ENCODE peak calls at places on chromosomes 5 and 9, in four cellular contexts. K, T, O and A are unnamed samples.

GRCh38 chr5:141843156-141843927 is 34.9 kb downstream of the PCDH1 start:
- DNase-seq in K (no peak), T (no peak), O (no peak), A (peak; percentile 57)

GRCh38 chr5:108084105-108084504 is 297.8 kb downstream of the FBXL17 start:
- DNase-seq in K (no peak), T (no peak), O (no peak), A (no peak)

GRCh38 chr5:66122379-66123034 is 21.6 kb upstream of the SREK1 start:
- DNase-seq in K (no peak), T (no peak), O (no peak), A (peak; percentile 65)

GRCh38 chr9:68547417-68547816 is 6.7 kb upstream of the TMEM252 start:
- DNase-seq in K (no peak), T (no peak), O (no peak), A (no peak)

GRCh38 chr5:170885281-170885680 is 23.5 kb downstream of the RANBP17 start:
- DNase-seq in K (no peak), T (no peak), O (no peak), A (no peak)

GRCh38 chr5:145976431-145977155 is 40.2 kb downstream of the SH3RF2 start:
- DNase-seq in K (peak; percentile 69), T (no peak), O (no peak), A (peak; percentile 39)

GRCh38 chr5:151270599-151270998 is 17.6 kb downstream of the GM2A start:
- DNase-seq in K (no peak), T (no peak), O (peak; percentile 68), A (no peak)

GRCh38 chr5:154197801-154198461 is 7.4 kb downstream of the GALNT10 start:
- DNase-seq in K (no peak), T (peak; percentile 52), O (no peak), A (peak; percentile 95)

GRCh38 chr5:138964547-138965174 is 89.5 kb upstream of the LRRTM2 start:
- DNase-seq in K (no peak), T (no peak), O (no peak), A (no peak)

GRCh38 chr5:177312649-177313181 is 1.0 kb upstream of the MXD3 start:
- DNase-seq in K (peak; percentile 86), T (no peak), O (peak; percentile 74), A (no peak)

GRCh38 chr9:127219533-127219932 is 45.0 kb upstream of the GARNL3 start:
- DNase-seq in K (no peak), T (no peak), O (no peak), A (no peak)

GRCh38 chr9:129626079-129626943 is at the start of gene NTMT1:
- DNase-seq in K (peak; percentile 85), T (peak; percentile 91), O (peak; percentile 96), A (peak; percentile 93)

GRCh38 chr5:74767579-74767913 is 497 bp downstream of the NSA2 start:
- DNase-seq in K (peak; percentile 20), T (no peak), O (peak; percentile 33), A (no peak)

GRCh38 chr9:103991698-103992097 is 102.4 kb upstream of the SMC2 start:
- DNase-seq in K (no peak), T (no peak), O (peak; percentile 17), A (no peak)

GRCh38 chr9:121663591-121663990 is 12.2 kb downstream of the DAB2IP start:
- DNase-seq in K (no peak), T (no peak), O (no peak), A (no peak)

GRCh38 chr5:103120607-103121200 is 603 bp downstream of the PPIP5K2 start:
- DNase-seq in K (no peak), T (no peak), O (no peak), A (peak; percentile 43)

GRCh38 chr5:73981696-73982095 is 355.7 kb downstream of the ARHGEF28 start:
- DNase-seq in K (no peak), T (no peak), O (no peak), A (no peak)

GRCh38 chr9:119284118-119284517 is 85.1 kb downstream of the BRINP1 start:
- DNase-seq in K (no peak), T (no peak), O (no peak), A (no peak)

GRCh38 chr5:157520911-157521703 is 54.5 kb downstream of the ADAM19 start:
- DNase-seq in K (no peak), T (no peak), O (no peak), A (no peak)

GRCh38 chr5:43192558-43193170 is 639 bp downstream of the NIM1K start:
- DNase-seq in K (no peak), T (no peak), O (peak; percentile 49), A (no peak)

GRCh38 chr5:162372265-162372664 is 304.7 kb downstream of the GABRG2 start:
- DNase-seq in K (no peak), T (no peak), O (no peak), A (no peak)

GRCh38 chr5:137040641-137041340 is 458.3 kb downstream of the SPOCK1 start:
- DNase-seq in K (no peak), T (no peak), O (no peak), A (no peak)

GRCh38 chr5:143594913-143595818 is 191.7 kb upstream of the NR3C1 start:
- DNase-seq in K (no peak), T (no peak), O (no peak), A (peak; percentile 70)

GRCh38 chr9:948497-948896 is 28.0 kb upstream of the DMRT3 start:
- DNase-seq in K (no peak), T (no peak), O (no peak), A (no peak)

GRCh38 chr5:173187054-173187743 is 42.9 kb downstream of the BNIP1 start:
- DNase-seq in K (peak; percentile 50), T (no peak), O (no peak), A (no peak)

GRCh38 chr9:128625391-128626145 is 31.1 kb downstream of the DYNC2I2 start:
- DNase-seq in K (no peak), T (no peak), O (no peak), A (no peak)

GRCh38 chr9:110135858-110136257 is 72.1 kb downstream of the C9orf152 start:
- DNase-seq in K (no peak), T (no peak), O (no peak), A (no peak)

GRCh38 chr5:14580037-14581034 is 1.3 kb upstream of the OTULINL start:
- DNase-seq in K (no peak), T (no peak), O (no peak), A (no peak)

GRCh38 chr9:136228107-136228875 is 17.3 kb downstream of the QSOX2 start:
- DNase-seq in K (no peak), T (no peak), O (no peak), A (peak; percentile 44)

GRCh38 chr5:52985306-52985705 is 3.8 kb upstream of the ITGA2 start:
- DNase-seq in K (no peak), T (no peak), O (no peak), A (no peak)

GRCh38 chr9:95070549-95071021 is 246.9 kb downstream of the FANCC start:
- DNase-seq in K (no peak), T (no peak), O (no peak), A (no peak)

GRCh38 chr9:18061856-18062255 is 412.1 kb upstream of the ADAMTSL1 start:
- DNase-seq in K (no peak), T (no peak), O (no peak), A (no peak)

GRCh38 chr5:115304496-115304895 is 8.0 kb upstream of the CCDC112 start:
- DNase-seq in K (no peak), T (no peak), O (no peak), A (no peak)

GRCh38 chr5:79982136-79982535 is 8.9 kb downstream of the MTX3 start:
- DNase-seq in K (peak; percentile 48), T (no peak), O (no peak), A (no peak)

GRCh38 chr5:154258531-154259217 is 68.1 kb downstream of the GALNT10 start:
- DNase-seq in K (no peak), T (no peak), O (no peak), A (no peak)

GRCh38 chr5:58360794-58361193 is 99.1 kb downstream of the PLK2 start:
- DNase-seq in K (no peak), T (no peak), O (no peak), A (no peak)

GRCh38 chr5:181217111-181217804 is 5.8 kb upstream of the TRIM41 start:
- DNase-seq in K (peak; percentile 66), T (peak; percentile 61), O (peak; percentile 61), A (peak; percentile 78)

GRCh38 chr5:181243020-181243520 is 636 bp downstream of the RACK1 start:
- DNase-seq in K (peak; percentile 23), T (no peak), O (no peak), A (no peak)

GRCh38 chr5:86890375-86890774 is 272.6 kb downstream of the COX7C start:
- DNase-seq in K (no peak), T (no peak), O (no peak), A (no peak)